ENCODE peak calls at places on chromosome 7, in four cellular contexts. W is GM10248; Z is lower lobe of right lung; C is activated CD4-positive, alpha-beta T cell treated with anti-CD3 and anti-CD28 coated beads for 36 hours. F is an unnamed sample.

GRCh38 chr7:123687727-123688126 is 32.1 kb downstream of the LMOD2 start:
- DNase-seq in Z (no peak), W (no peak), C (no peak), F (no peak)

GRCh38 chr7:134948736-134949135 is 37.6 kb upstream of the AGBL3 start:
- DNase-seq in Z (no peak), C (no peak), W (no peak), F (no peak)

GRCh38 chr7:102125127-102125561 is 161.5 kb upstream of the SH2B2 start:
- DNase-seq in W (peak), C (peak), Z (peak), F (no peak)

GRCh38 chr7:27169658-27170493 is 4.2 kb downstream of the HOXA10 start:
- DNase-seq in C (peak), Z (peak), W (no peak), F (no peak)

GRCh38 chr7:2431260-2431867 is 28.0 kb downstream of the CHST12 start:
- DNase-seq in Z (no peak), C (peak), W (no peak), F (no peak)

GRCh38 chr7:107408349-107408748 is 61.5 kb upstream of the GPR22 start:
- DNase-seq in W (no peak), C (no peak), Z (no peak), F (no peak)

GRCh38 chr7:98165827-98166667 is 45.2 kb upstream of the BHLHA15 start:
- DNase-seq in C (peak), Z (peak), W (peak), F (peak)

GRCh38 chr7:120949393-120949799 is 1.2 kb upstream of the ING3 start:
- DNase-seq in W (no peak), Z (no peak), C (no peak), F (no peak)

GRCh38 chr7:26789481-26790175 is 74.8 kb downstream of the SKAP2 start:
- DNase-seq in Z (no peak), W (no peak), C (no peak), F (no peak)

GRCh38 chr7:82444220-82445049 is 858 bp upstream of the CACNA2D1 start:
- DNase-seq in Z (no peak), C (no peak), W (peak), F (no peak)

F was measured in RPMI8226.